ENCODE peak calls at places on chromosomes 12 and 14, in nine cellular contexts. One of them, this sample, is unnamed.

GRCh38 chr12:41663487-41664258 is 475.6 kb downstream of the PDZRN4 start:
- DNase-seq in HCT116: peak
- DNase-seq in brain microvascular endothelial cell: no peak
- DNase-seq in fibroblast of pulmonary artery: peak
- DNase-seq in lower leg skin: no peak
- DNase-seq in left ventricle myocardium inferior: no peak
- DNase-seq in kidney: no peak
- DNase-seq in HFF-Myc: no peak
- DNase-seq in cardiac fibroblast: peak
- DNase-seq in this sample: no peak

GRCh38 chr14:102200690-102201368 is 61.1 kb downstream of the WDR20 start:
- DNase-seq in HCT116: no peak
- DNase-seq in brain microvascular endothelial cell: no peak
- DNase-seq in fibroblast of pulmonary artery: no peak
- DNase-seq in lower leg skin: no peak
- DNase-seq in left ventricle myocardium inferior: no peak
- DNase-seq in kidney: no peak
- DNase-seq in HFF-Myc: no peak
- DNase-seq in cardiac fibroblast: no peak
- DNase-seq in this sample: no peak

GRCh38 chr14:74964787-74965769 is 9.7 kb upstream of the PGF start:
- DNase-seq in HCT116: no peak
- DNase-seq in brain microvascular endothelial cell: no peak
- DNase-seq in fibroblast of pulmonary artery: peak
- DNase-seq in lower leg skin: no peak
- DNase-seq in left ventricle myocardium inferior: no peak
- DNase-seq in kidney: no peak
- DNase-seq in HFF-Myc: no peak
- DNase-seq in cardiac fibroblast: peak
- DNase-seq in this sample: no peak

GRCh38 chr12:123813349-123813748 is 51.2 kb downstream of the DNAH10 start:
- DNase-seq in HCT116: no peak
- DNase-seq in brain microvascular endothelial cell: no peak
- DNase-seq in fibroblast of pulmonary artery: peak
- DNase-seq in lower leg skin: no peak
- DNase-seq in left ventricle myocardium inferior: no peak
- DNase-seq in kidney: no peak
- DNase-seq in HFF-Myc: no peak
- DNase-seq in cardiac fibroblast: peak
- DNase-seq in this sample: no peak

GRCh38 chr14:89841855-89842254 is 112.7 kb downstream of the EFCAB11 start:
- DNase-seq in HCT116: no peak
- DNase-seq in brain microvascular endothelial cell: no peak
- DNase-seq in fibroblast of pulmonary artery: no peak
- DNase-seq in lower leg skin: no peak
- DNase-seq in left ventricle myocardium inferior: no peak
- DNase-seq in kidney: no peak
- DNase-seq in HFF-Myc: no peak
- DNase-seq in cardiac fibroblast: no peak
- DNase-seq in this sample: no peak

GRCh38 chr12:75784591-75784990 is 247.0 kb downstream of the PHLDA1 start:
- DNase-seq in HCT116: no peak
- DNase-seq in brain microvascular endothelial cell: no peak
- DNase-seq in fibroblast of pulmonary artery: peak
- DNase-seq in lower leg skin: peak
- DNase-seq in left ventricle myocardium inferior: peak
- DNase-seq in kidney: no peak
- DNase-seq in HFF-Myc: no peak
- DNase-seq in cardiac fibroblast: peak
- DNase-seq in this sample: no peak

GRCh38 chr12:131085816-131086591 is 132.3 kb downstream of the ADGRD1 start:
- DNase-seq in HCT116: no peak
- DNase-seq in brain microvascular endothelial cell: no peak
- DNase-seq in fibroblast of pulmonary artery: no peak
- DNase-seq in lower leg skin: peak
- DNase-seq in left ventricle myocardium inferior: no peak
- DNase-seq in kidney: peak
- DNase-seq in HFF-Myc: no peak
- DNase-seq in cardiac fibroblast: no peak
- DNase-seq in this sample: no peak

GRCh38 chr12:105705765-105706164 is 375.3 kb downstream of the C12orf75 start:
- DNase-seq in HCT116: peak
- DNase-seq in brain microvascular endothelial cell: peak
- DNase-seq in fibroblast of pulmonary artery: peak
- DNase-seq in lower leg skin: no peak
- DNase-seq in left ventricle myocardium inferior: no peak
- DNase-seq in kidney: no peak
- DNase-seq in HFF-Myc: peak
- DNase-seq in cardiac fibroblast: peak
- DNase-seq in this sample: no peak

GRCh38 chr12:121060149-121061001 is 21.3 kb upstream of the OASL start:
- DNase-seq in HCT116: peak
- DNase-seq in brain microvascular endothelial cell: peak
- DNase-seq in fibroblast of pulmonary artery: peak
- DNase-seq in lower leg skin: peak
- DNase-seq in left ventricle myocardium inferior: no peak
- DNase-seq in kidney: no peak
- DNase-seq in HFF-Myc: peak
- DNase-seq in cardiac fibroblast: peak
- DNase-seq in this sample: no peak

GRCh38 chr14:32808574-32809098 is 130.0 kb upstream of the NPAS3 start:
- DNase-seq in HCT116: no peak
- DNase-seq in brain microvascular endothelial cell: peak
- DNase-seq in fibroblast of pulmonary artery: peak
- DNase-seq in lower leg skin: no peak
- DNase-seq in left ventricle myocardium inferior: no peak
- DNase-seq in kidney: no peak
- DNase-seq in HFF-Myc: no peak
- DNase-seq in cardiac fibroblast: peak
- DNase-seq in this sample: no peak

GRCh38 chr14:104510216-104510615 is 69.3 kb upstream of the C14orf180 start:
- DNase-seq in HCT116: no peak
- DNase-seq in brain microvascular endothelial cell: no peak
- DNase-seq in fibroblast of pulmonary artery: no peak
- DNase-seq in lower leg skin: no peak
- DNase-seq in left ventricle myocardium inferior: no peak
- DNase-seq in kidney: no peak
- DNase-seq in HFF-Myc: no peak
- DNase-seq in cardiac fibroblast: no peak
- DNase-seq in this sample: no peak

GRCh38 chr12:1350055-1350933 is 244.1 kb downstream of the FBXL14 start:
- DNase-seq in HCT116: no peak
- DNase-seq in brain microvascular endothelial cell: peak
- DNase-seq in fibroblast of pulmonary artery: peak
- DNase-seq in lower leg skin: no peak
- DNase-seq in left ventricle myocardium inferior: no peak
- DNase-seq in kidney: no peak
- DNase-seq in HFF-Myc: peak
- DNase-seq in cardiac fibroblast: peak
- DNase-seq in this sample: no peak

GRCh38 chr12:236445-236844 is 22.5 kb upstream of the SLC6A12 start:
- DNase-seq in HCT116: no peak
- DNase-seq in brain microvascular endothelial cell: no peak
- DNase-seq in fibroblast of pulmonary artery: no peak
- DNase-seq in lower leg skin: peak
- DNase-seq in left ventricle myocardium inferior: no peak
- DNase-seq in kidney: no peak
- DNase-seq in HFF-Myc: no peak
- DNase-seq in cardiac fibroblast: no peak
- DNase-seq in this sample: no peak

GRCh38 chr12:52949413-52950331 is 754 bp downstream of the KRT18 start:
- DNase-seq in HCT116: peak
- DNase-seq in brain microvascular endothelial cell: peak
- DNase-seq in fibroblast of pulmonary artery: peak
- DNase-seq in lower leg skin: no peak
- DNase-seq in left ventricle myocardium inferior: no peak
- DNase-seq in kidney: peak
- DNase-seq in HFF-Myc: peak
- DNase-seq in cardiac fibroblast: peak
- DNase-seq in this sample: no peak

GRCh38 chr12:120352117-120352516 is 16.8 kb downstream of the MSI1 start:
- DNase-seq in HCT116: no peak
- DNase-seq in brain microvascular endothelial cell: peak
- DNase-seq in fibroblast of pulmonary artery: peak
- DNase-seq in lower leg skin: no peak
- DNase-seq in left ventricle myocardium inferior: no peak
- DNase-seq in kidney: no peak
- DNase-seq in HFF-Myc: peak
- DNase-seq in cardiac fibroblast: no peak
- DNase-seq in this sample: no peak

GRCh38 chr14:77485901-77486678 is 12.5 kb downstream of the ISM2 start:
- DNase-seq in HCT116: no peak
- DNase-seq in brain microvascular endothelial cell: peak
- DNase-seq in fibroblast of pulmonary artery: peak
- DNase-seq in lower leg skin: no peak
- DNase-seq in left ventricle myocardium inferior: no peak
- DNase-seq in kidney: no peak
- DNase-seq in HFF-Myc: peak
- DNase-seq in cardiac fibroblast: no peak
- DNase-seq in this sample: no peak

GRCh38 chr14:30790827-30791226 is 83.5 kb upstream of the COCH start:
- DNase-seq in HCT116: no peak
- DNase-seq in brain microvascular endothelial cell: peak
- DNase-seq in fibroblast of pulmonary artery: no peak
- DNase-seq in lower leg skin: no peak
- DNase-seq in left ventricle myocardium inferior: no peak
- DNase-seq in kidney: no peak
- DNase-seq in HFF-Myc: no peak
- DNase-seq in cardiac fibroblast: no peak
- DNase-seq in this sample: no peak

GRCh38 chr12:25040593-25040992 is 91.7 kb upstream of the BCAT1 start:
- DNase-seq in HCT116: no peak
- DNase-seq in brain microvascular endothelial cell: no peak
- DNase-seq in fibroblast of pulmonary artery: no peak
- DNase-seq in lower leg skin: no peak
- DNase-seq in left ventricle myocardium inferior: no peak
- DNase-seq in kidney: no peak
- DNase-seq in HFF-Myc: no peak
- DNase-seq in cardiac fibroblast: no peak
- DNase-seq in this sample: no peak

GRCh38 chr12:26152507-26153102 is 27.8 kb upstream of the BHLHE41 start:
- DNase-seq in HCT116: no peak
- DNase-seq in brain microvascular endothelial cell: no peak
- DNase-seq in fibroblast of pulmonary artery: no peak
- DNase-seq in lower leg skin: no peak
- DNase-seq in left ventricle myocardium inferior: no peak
- DNase-seq in kidney: no peak
- DNase-seq in HFF-Myc: no peak
- DNase-seq in cardiac fibroblast: no peak
- DNase-seq in this sample: no peak

GRCh38 chr14:100336618-100337530 is 13.7 kb downstream of the SLC25A47 start:
- DNase-seq in HCT116: no peak
- DNase-seq in brain microvascular endothelial cell: no peak
- DNase-seq in fibroblast of pulmonary artery: no peak
- DNase-seq in lower leg skin: peak
- DNase-seq in left ventricle myocardium inferior: no peak
- DNase-seq in kidney: peak
- DNase-seq in HFF-Myc: no peak
- DNase-seq in cardiac fibroblast: no peak
- DNase-seq in this sample: no peak

GRCh38 chr14:103916636-103917262 is 11.5 kb upstream of the TDRD9 start:
- DNase-seq in HCT116: no peak
- DNase-seq in brain microvascular endothelial cell: no peak
- DNase-seq in fibroblast of pulmonary artery: no peak
- DNase-seq in lower leg skin: no peak
- DNase-seq in left ventricle myocardium inferior: no peak
- DNase-seq in kidney: no peak
- DNase-seq in HFF-Myc: no peak
- DNase-seq in cardiac fibroblast: no peak
- DNase-seq in this sample: no peak

GRCh38 chr12:19482551-19483109 is 43.3 kb downstream of the AEBP2 start:
- DNase-seq in HCT116: no peak
- DNase-seq in brain microvascular endothelial cell: peak
- DNase-seq in fibroblast of pulmonary artery: peak
- DNase-seq in lower leg skin: no peak
- DNase-seq in left ventricle myocardium inferior: no peak
- DNase-seq in kidney: no peak
- DNase-seq in HFF-Myc: no peak
- DNase-seq in cardiac fibroblast: peak
- DNase-seq in this sample: peak
- H3K4me3 ChIP-seq in HCT116: no peak
- H3K4me3 ChIP-seq in brain microvascular endothelial cell: no peak
- H3K4me3 ChIP-seq in fibroblast of pulmonary artery: no peak
- H3K4me3 ChIP-seq in lower leg skin: no peak
- H3K4me3 ChIP-seq in left ventricle myocardium inferior: no peak
- H3K4me3 ChIP-seq in kidney: no peak
- H3K4me3 ChIP-seq in HFF-Myc: no peak
- H3K4me3 ChIP-seq in cardiac fibroblast: no peak
- H3K4me3 ChIP-seq in this sample: no peak

GRCh38 chr12:51548241-51548640 is 42.8 kb upstream of the SCN8A start:
- DNase-seq in HCT116: no peak
- DNase-seq in brain microvascular endothelial cell: no peak
- DNase-seq in fibroblast of pulmonary artery: no peak
- DNase-seq in lower leg skin: peak
- DNase-seq in left ventricle myocardium inferior: no peak
- DNase-seq in kidney: no peak
- DNase-seq in HFF-Myc: no peak
- DNase-seq in cardiac fibroblast: no peak
- DNase-seq in this sample: no peak
- H3K4me3 ChIP-seq in HCT116: no peak
- H3K4me3 ChIP-seq in brain microvascular endothelial cell: no peak
- H3K4me3 ChIP-seq in fibroblast of pulmonary artery: no peak
- H3K4me3 ChIP-seq in lower leg skin: no peak
- H3K4me3 ChIP-seq in left ventricle myocardium inferior: no peak
- H3K4me3 ChIP-seq in kidney: no peak
- H3K4me3 ChIP-seq in HFF-Myc: no peak
- H3K4me3 ChIP-seq in cardiac fibroblast: no peak
- H3K4me3 ChIP-seq in this sample: no peak

GRCh38 chr14:96725232-96725631 is 72.0 kb upstream of the VRK1 start:
- DNase-seq in HCT116: no peak
- DNase-seq in brain microvascular endothelial cell: no peak
- DNase-seq in fibroblast of pulmonary artery: no peak
- DNase-seq in lower leg skin: no peak
- DNase-seq in left ventricle myocardium inferior: no peak
- DNase-seq in kidney: no peak
- DNase-seq in HFF-Myc: no peak
- DNase-seq in cardiac fibroblast: no peak
- DNase-seq in this sample: peak
- H3K4me3 ChIP-seq in HCT116: no peak
- H3K4me3 ChIP-seq in brain microvascular endothelial cell: no peak
- H3K4me3 ChIP-seq in fibroblast of pulmonary artery: no peak
- H3K4me3 ChIP-seq in lower leg skin: no peak
- H3K4me3 ChIP-seq in left ventricle myocardium inferior: no peak
- H3K4me3 ChIP-seq in kidney: no peak
- H3K4me3 ChIP-seq in HFF-Myc: no peak
- H3K4me3 ChIP-seq in cardiac fibroblast: no peak
- H3K4me3 ChIP-seq in this sample: no peak

DNA sequence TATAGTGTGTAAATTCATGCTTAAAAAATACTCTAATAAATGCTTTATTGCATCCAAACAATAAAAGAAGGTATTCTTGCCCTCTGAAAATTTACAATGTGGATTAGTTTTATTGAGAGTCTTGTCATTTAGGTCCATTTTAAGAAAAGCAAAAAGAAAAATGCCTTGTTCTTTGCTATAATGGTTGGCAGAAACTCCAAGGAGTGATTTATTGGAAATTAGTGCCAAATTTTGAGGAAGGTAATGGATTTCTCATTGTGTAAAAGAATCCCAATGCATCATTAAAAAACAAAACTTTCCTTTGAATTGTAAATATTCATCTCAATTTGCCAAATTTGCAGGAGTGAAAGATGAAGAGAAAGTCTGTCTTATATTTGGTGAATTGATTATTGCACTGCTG is 511.6 kb downstream of the TMTC2 start:
- DNase-seq in HCT116: no peak
- DNase-seq in brain microvascular endothelial cell: no peak
- DNase-seq in fibroblast of pulmonary artery: no peak
- DNase-seq in lower leg skin: no peak
- DNase-seq in left ventricle myocardium inferior: no peak
- DNase-seq in kidney: no peak
- DNase-seq in HFF-Myc: no peak
- DNase-seq in cardiac fibroblast: no peak
- DNase-seq in this sample: no peak
- H3K4me3 ChIP-seq in HCT116: no peak
- H3K4me3 ChIP-seq in brain microvascular endothelial cell: no peak
- H3K4me3 ChIP-seq in fibroblast of pulmonary artery: no peak
- H3K4me3 ChIP-seq in lower leg skin: no peak
- H3K4me3 ChIP-seq in left ventricle myocardium inferior: no peak
- H3K4me3 ChIP-seq in kidney: no peak
- H3K4me3 ChIP-seq in HFF-Myc: no peak
- H3K4me3 ChIP-seq in cardiac fibroblast: no peak
- H3K4me3 ChIP-seq in this sample: no peak

This sample was measured in left lung.